ENCODE peak calls at places on chromosomes 5 and 9, in four cellular contexts. E is endothelial cell of umbilical vein, Q is sigmoid colon, S is upper lobe of left lung. U is an unnamed sample. For H3K36me3, the result is how much of the 10 kb centered on the place peaks cover.

GRCh38 chr9:19999491-20000057 is 210.7 kb upstream of the SLC24A2 start:
- DNase-seq in E (peak), Q (no peak), S (no peak), U (no peak)

GRCh38 chr9:99822596-99823391 is 1.1 kb downstream of the NR4A3 start:
- DNase-seq in E (peak), S (peak), Q (peak), U (no peak)

GRCh38 chr5:158538506-158539074 is 561.1 kb downstream of the EBF1 start:
- DNase-seq in S (no peak), E (no peak), Q (no peak), U (no peak)

GRCh38 chr5:167816354-167816753 is 475.1 kb upstream of the WWC1 start:
- DNase-seq in S (no peak), Q (no peak), E (no peak), U (no peak)

GRCh38 chr9:134547161-134548100 is 94.2 kb upstream of the COL5A1 start:
- DNase-seq in Q (peak), S (no peak), E (no peak), U (no peak)

GRCh38 chr5:67453526-67453925 is 256.9 kb upstream of the CD180 start:
- DNase-seq in E (peak), S (no peak), Q (no peak), U (no peak)

GRCh38 chr5:166961028-166961427 is 1330.4 kb upstream of the WWC1 start:
- DNase-seq in E (no peak), Q (no peak), S (no peak), U (no peak)

GRCh38 chr5:95864944-95865504 is 42.5 kb upstream of the GLRX start:
- DNase-seq in S (no peak), E (no peak), Q (no peak), U (peak)

GRCh38 chr5:9408964-9409363 is 136.9 kb downstream of the SEMA5A start:
- DNase-seq in E (no peak), S (no peak), Q (no peak), U (no peak)

GRCh38 chr9:128168731-128169308 is 8.8 kb downstream of the BBLN start:
- DNase-seq in S (no peak), Q (no peak), E (no peak), U (no peak)

GRCh38 chr5:79831381-79831780 is 141.7 kb downstream of the CMYA5 start:
- DNase-seq in E (no peak), Q (no peak), S (no peak), U (peak)

GRCh38 chr5:10288600-10289213 is 19.0 kb downstream of the CMBL start:
- DNase-seq in E (no peak), Q (no peak), S (peak), U (no peak)

GRCh38 chr9:122382901-122383850 is 12.4 kb downstream of the PTGS1 start:
- DNase-seq in S (no peak), E (no peak), Q (peak), U (no peak)

GRCh38 chr5:16934123-16934522 is 2.0 kb downstream of the MYO10 start:
- DNase-seq in E (peak), Q (peak), S (peak), U (no peak)

GRCh38 chr5:59054963-59055528 is 472.2 kb downstream of the RAB3C start:
- DNase-seq in Q (no peak), S (no peak), E (no peak), U (no peak)

GRCh38 chr5:80255425-80255751 is 460 bp downstream of the SERINC5 start:
- DNase-seq in E (no peak), Q (peak), S (peak), U (no peak)

GRCh38 chr9:37611014-37611413 is 18.6 kb upstream of the TOMM5 start:
- DNase-seq in E (no peak), Q (no peak), S (no peak), U (no peak)

GRCh38 chr9:2403701-2404100 is 217.9 kb upstream of the VLDLR start:
- DNase-seq in S (no peak), E (no peak), Q (no peak), U (no peak)

GRCh38 chr5:170154744-170155143 is 49.0 kb downstream of the FOXI1 start:
- DNase-seq in S (no peak), E (no peak), Q (no peak), U (no peak)

GRCh38 chr9:129838707-129839259 is 3.5 kb downstream of the USP20 start:
- DNase-seq in E (no peak), S (no peak), Q (no peak), U (no peak)

GRCh38 chr9:92911496-92912475 is 33.9 kb upstream of the ZNF484 start:
- DNase-seq in S (no peak), E (no peak), Q (no peak), U (no peak)

GRCh38 chr5:133746834-133747233 is 134.5 kb upstream of the FSTL4 start:
- DNase-seq in E (no peak), S (no peak), Q (no peak), U (no peak)

GRCh38 chr5:36875789-36876388 is 680 bp upstream of the NIPBL start:
- DNase-seq in Q (peak), S (peak), E (peak), U (no peak)

GRCh38 chr5:76438025-76438424 is 34.9 kb downstream of the IQGAP2 start:
- DNase-seq in Q (no peak), E (no peak), S (no peak), U (no peak)

GRCh38 chr5:52915176-52915875 is 73.8 kb upstream of the ITGA2 start:
- DNase-seq in Q (peak), S (peak), E (peak), U (no peak)

DNA sequence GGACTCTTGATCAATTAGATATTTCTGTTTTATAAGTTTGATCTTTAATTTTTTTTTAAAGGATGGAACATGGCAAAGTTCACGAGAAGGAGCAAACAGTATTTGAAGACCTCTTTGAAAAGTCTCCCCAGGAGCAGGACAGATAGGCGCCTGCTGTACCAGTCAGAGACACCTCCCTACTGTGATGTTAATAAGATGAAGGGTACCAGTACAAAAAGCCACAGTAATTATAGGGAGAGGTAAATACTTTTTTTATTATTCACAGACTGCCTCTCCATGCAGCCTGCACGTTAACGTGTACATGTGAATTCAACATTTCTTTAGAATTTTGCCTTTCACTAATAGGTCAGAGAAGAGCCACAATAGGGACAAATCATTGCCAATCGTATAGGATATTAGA is 146.5 kb upstream of the CDH6 start:
- DNase-seq in E (no peak), Q (no peak), S (no peak), U (no peak)
- TF ChIP-seq POLR2A in E (no peak), Q (no peak), S (no peak), U (no peak)

DNA sequence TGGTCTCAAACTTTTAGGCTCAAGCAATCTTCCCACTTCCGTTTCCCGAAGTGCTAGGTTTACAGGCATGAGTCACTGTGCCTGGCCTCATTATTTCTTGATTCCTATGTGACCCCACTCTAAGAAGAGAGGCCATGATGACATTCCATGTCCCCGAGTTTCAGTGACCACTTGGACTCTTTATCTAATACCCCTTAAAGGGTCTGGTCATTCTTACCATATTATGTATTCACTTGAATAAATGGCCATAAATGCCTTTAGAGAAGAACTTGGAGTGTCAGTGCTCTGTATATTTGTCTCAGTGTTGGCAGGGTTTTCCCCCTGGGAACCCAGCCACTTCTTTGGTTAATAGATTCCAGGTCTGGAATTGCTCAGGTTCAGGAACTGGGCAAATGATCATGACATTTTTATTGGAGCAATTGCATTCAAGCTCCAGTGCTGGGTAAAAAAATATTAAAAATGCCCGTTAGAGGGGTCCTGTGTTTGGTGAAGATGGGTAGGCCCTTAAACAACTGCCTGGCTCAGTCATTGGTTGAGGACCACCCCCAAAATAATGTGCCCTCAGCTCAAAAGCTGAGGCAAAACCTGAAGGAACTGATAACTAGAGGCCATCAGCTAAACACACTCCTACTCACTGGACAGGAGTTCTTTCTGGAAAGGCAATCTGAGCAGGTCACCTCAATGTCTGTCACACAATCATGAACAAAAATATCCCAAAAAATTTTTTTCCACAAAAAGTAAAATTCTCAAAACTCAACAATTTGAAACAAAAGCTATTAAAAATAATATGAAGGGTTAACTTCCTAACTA is 186.6 kb upstream of the ZNF608 start:
- DNase-seq in S (no peak), E (no peak), Q (peak), U (no peak)
- TF ChIP-seq POLR2AphosphoS5 in S (no peak), E (no peak), Q (peak), U (peak)

GRCh38 chr5:177428574-177429217 is 2.2 kb downstream of the GRK6 start:
- DNase-seq in Q (no peak), E (no peak), S (no peak), U (no peak)

GRCh38 chr5:177431317-177432142 is 5.1 kb downstream of the GRK6 start:
- DNase-seq in Q (peak), S (peak), E (no peak), U (no peak)

GRCh38 chr5:177429248-177430045 is 3.0 kb downstream of the GRK6 start:
- DNase-seq in E (no peak), S (peak), Q (peak), U (no peak)

GRCh38 chr5:177430972-177431316 is 4.5 kb downstream of the GRK6 start:
- DNase-seq in Q (no peak), E (no peak), S (no peak), U (no peak)

DNA sequence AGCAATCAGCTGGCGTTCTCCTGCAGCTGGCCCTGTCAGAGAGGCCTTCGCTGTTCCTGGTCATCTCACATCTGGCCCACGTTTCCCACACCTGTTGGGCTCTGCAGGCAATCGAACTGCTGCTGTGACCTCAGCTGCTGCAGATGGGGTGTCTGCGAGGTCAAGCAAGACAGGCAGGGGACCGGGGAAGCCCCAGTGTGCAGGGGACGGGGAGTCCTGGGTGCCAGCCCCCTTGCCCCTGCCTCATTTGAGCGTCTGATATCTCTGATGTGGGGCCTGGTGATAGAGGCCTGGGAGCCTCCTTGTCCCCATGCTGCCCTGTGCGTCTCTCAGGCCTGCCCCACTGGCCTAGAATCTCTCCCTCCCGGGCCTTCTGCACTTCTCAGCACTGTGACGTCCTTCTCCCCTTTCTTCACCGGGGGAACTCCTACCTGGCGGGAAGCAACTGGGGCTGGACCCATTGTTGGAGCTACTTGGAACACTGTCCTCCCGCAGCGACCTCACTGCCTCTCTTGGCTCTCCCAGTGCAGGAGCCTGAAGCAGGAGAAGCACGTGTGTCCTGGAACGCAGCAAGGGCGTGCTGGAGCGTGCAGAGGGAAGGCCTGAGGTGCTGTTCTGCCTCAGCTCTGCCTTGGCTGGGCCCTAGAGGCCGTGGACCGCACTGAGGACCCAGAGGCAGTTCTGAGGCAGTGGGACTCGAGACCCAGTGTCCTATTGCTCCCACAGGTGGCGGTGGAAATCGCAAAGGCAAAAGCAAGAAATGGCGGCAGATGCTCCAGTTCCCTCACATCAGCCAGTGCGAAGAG is 3.9 kb downstream of the GRK6 start:
- DNase-seq in Q (no peak), E (no peak), S (no peak), U (no peak)
- H3K36me3 ChIP-seq in Q (under half), E (under half), S (under half), U (under half)

DNA sequence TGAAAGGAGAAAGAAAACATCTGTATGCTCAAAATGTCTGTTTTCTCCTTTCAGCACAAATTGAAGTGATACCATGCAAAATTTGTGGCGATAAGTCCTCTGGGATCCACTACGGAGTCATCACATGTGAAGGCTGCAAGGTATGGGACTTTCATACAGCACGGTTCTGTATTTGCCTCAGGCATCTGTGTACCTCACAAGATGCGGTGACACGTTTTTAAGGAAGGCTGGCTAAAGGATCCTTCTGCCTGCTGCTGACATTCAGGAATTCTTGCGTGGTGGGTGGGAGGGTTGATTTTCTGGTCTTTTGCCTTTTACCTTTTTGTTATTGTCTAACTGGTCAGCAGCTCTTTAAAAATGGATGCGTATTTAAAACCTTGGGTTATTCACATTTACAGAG is 133.1 kb downstream of the RORB start:
- DNase-seq in E (no peak), S (no peak), Q (no peak), U (no peak)
- TF ChIP-seq POLR2A in E (no peak), S (no peak), Q (no peak), U (no peak)

GRCh38 chr5:78610163-78610583 is 38.4 kb downstream of the LHFPL2 start:
- DNase-seq in E (no peak), Q (peak), S (no peak), U (no peak)
- TF ChIP-seq POLR2AphosphoS5 in E (no peak), Q (peak), S (no peak), U (no peak)

GRCh38 chr5:14716755-14717752 is 52.5 kb downstream of the OTULIN start:
- DNase-seq in E (no peak), Q (no peak), S (no peak), U (no peak)
- H3K36me3 ChIP-seq in E (under half), Q (under half), S (under half), U (under half)

DNA sequence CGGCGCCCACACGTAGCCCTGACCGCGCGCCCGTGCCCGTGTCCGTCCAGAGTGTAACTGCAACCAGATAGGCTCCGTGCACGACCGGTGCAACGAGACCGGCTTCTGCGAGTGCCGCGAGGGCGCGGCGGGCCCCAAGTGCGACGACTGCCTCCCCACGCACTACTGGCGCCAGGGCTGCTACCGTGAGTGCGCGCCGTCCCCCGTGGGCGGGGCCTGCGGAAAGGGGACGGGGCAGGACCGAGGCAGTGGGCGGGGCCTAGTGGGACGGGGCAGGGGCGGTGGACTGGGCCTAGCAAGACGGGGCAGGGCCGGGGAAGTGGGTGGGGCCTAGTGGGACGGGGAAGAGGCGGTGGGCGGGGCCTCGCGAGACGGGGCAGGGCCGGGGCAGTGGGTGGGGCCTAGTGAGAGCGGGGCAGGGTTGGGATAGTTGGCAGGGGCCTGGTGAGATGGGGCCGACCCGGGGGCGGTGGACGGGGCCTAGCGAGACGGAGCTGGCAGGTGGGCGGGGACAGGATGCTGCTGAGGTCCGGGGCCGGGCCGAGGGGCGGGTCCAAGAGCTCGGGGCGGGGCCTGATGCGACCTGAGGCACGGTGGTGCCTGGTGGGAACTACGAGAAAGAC is 79.1 kb downstream of the NTNG2 start:
- DNase-seq in S (peak), Q (peak), E (peak), U (peak)
- TF ChIP-seq POLR2A in S (no peak), Q (no peak), E (no peak), U (peak)

GRCh38 chr5:73973135-73973534 is 347.1 kb downstream of the ARHGEF28 start:
- DNase-seq in E (no peak), S (no peak), Q (no peak), U (no peak)
- TF ChIP-seq POLR2AphosphoS5 in E (no peak), S (no peak), Q (no peak), U (no peak)

GRCh38 chr5:119486-120097 is 27.6 kb downstream of the PLEKHG4B start:
- DNase-seq in E (no peak), S (no peak), Q (no peak), U (no peak)

GRCh38 chr5:125815-126214 is 33.8 kb downstream of the PLEKHG4B start:
- DNase-seq in S (no peak), Q (no peak), E (no peak), U (no peak)

GRCh38 chr5:126806-127205 is 34.8 kb downstream of the PLEKHG4B start:
- DNase-seq in Q (no peak), E (no peak), S (no peak), U (no peak)

DNA sequence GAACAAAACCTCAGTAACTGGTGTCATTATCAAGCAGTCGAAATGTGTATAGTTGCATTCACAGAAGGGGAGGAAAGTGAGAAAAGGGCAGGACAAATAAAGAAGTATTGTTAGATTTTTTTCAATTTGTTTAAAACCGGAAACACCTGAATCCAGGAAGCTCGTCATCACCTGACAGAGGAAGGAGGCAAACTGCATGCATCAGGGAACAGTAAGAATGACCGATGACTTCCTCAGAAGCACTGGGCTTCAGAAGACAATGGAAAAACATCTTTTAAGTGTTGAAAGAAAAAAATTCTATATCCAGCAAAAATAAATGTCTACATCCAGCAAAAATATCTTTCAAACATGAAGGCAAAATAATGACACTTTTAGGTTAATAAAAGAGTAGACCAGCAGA is 29.5 kb downstream of the PLEKHG4B start:
- DNase-seq in S (no peak), Q (no peak), E (no peak), U (no peak)
- H3K36me3 ChIP-seq in S (under half), Q (under half), E (under half), U (under half)

U was measured in vagina.